ENCODE peak calls at places on chromosomes 3 and 15, in eight cellular contexts. V is T-cell; T is EH; U is Panc1; Y is caudate nucleus; R is stimulated activated CD4-positive, alpha-beta T cell treated with anti-CD3 and anti-CD28 coated beads, Interleukin-1b, Interleukin-23, amount 100 ng/mL, for 24 hours; L is GM04504; A is cardiac muscle cell. S is an unnamed sample.

GRCh38 chr3:12479919-12480425 is 4.3 kb upstream of the TSEN2 start:
- DNase-seq in R (no peak), Y (no peak), A (peak), U (no peak), T (peak), L (no peak), V (peak), S (peak)

GRCh38 chr15:35958021-35958420 is 412.1 kb upstream of the DPH6 start:
- DNase-seq in L (no peak), A (peak), T (no peak), V (no peak), U (no peak), R (no peak), Y (no peak), S (no peak)

GRCh38 chr3:126523745-126524428 is at the start of gene CHST13:
- DNase-seq in Y (no peak), L (peak), U (no peak), V (no peak), R (no peak), A (peak), T (peak), S (no peak)

GRCh38 chr15:78340243-78341056 is at the start of gene CRABP1:
- DNase-seq in L (no peak), V (no peak), T (no peak), R (no peak), Y (no peak), U (no peak), A (no peak), S (no peak)

GRCh38 chr3:114179575-114179974 is 723 bp upstream of the DRD3 start:
- DNase-seq in Y (no peak), U (peak), V (no peak), R (no peak), T (peak), A (peak), L (no peak), S (no peak)

GRCh38 chr3:3038201-3038991 is 71.8 kb downstream of the IL5RA start:
- DNase-seq in U (no peak), L (no peak), Y (no peak), T (no peak), A (no peak), V (no peak), R (no peak), S (no peak)

GRCh38 chr15:79682851-79683288 is 213.9 kb downstream of the MTHFS start:
- DNase-seq in L (peak), U (no peak), Y (no peak), T (peak), V (no peak), A (peak), R (no peak), S (no peak)

GRCh38 chr3:112653881-112654300 is 12.9 kb upstream of the CCDC80 start:
- DNase-seq in A (peak), U (no peak), T (peak), V (no peak), R (no peak), Y (no peak), L (peak), S (no peak)

GRCh38 chr15:39243396-39243795 is 337.5 kb upstream of the THBS1 start:
- DNase-seq in T (peak), A (no peak), U (no peak), L (no peak), V (no peak), Y (no peak), R (no peak), S (no peak)

S was measured in C1 segment of cervical spinal cord.